ENCODE peak calls at places on chromosomes 16 and 17, in ten cellular contexts. One of them, this sample, is unnamed.

GRCh38 chr16:50740747-50741146 is 1.1 kb upstream of the CYLD start:
- DNase-seq in T1000: no peak
- DNase-seq in endothelial cell of umbilical vein: no peak
- DNase-seq in ovary: no peak
- DNase-seq in suprapubic skin: no peak
- DNase-seq in NCI-H1930: no peak
- DNase-seq in neural crest cell: no peak
- DNase-seq in mammary epithelial cell: peak; percentile 40
- DNase-seq in naive thymus-derived CD4-positive, alpha-beta T cell: no peak
- DNase-seq in substantia nigra: no peak
- DNase-seq in this sample: no peak

GRCh38 chr17:50690887-50691549 is 16.7 kb downstream of the ANKRD40 start:
- DNase-seq in T1000: no peak
- DNase-seq in endothelial cell of umbilical vein: no peak
- DNase-seq in ovary: no peak
- DNase-seq in suprapubic skin: peak; percentile 5
- DNase-seq in NCI-H1930: no peak
- DNase-seq in neural crest cell: no peak
- DNase-seq in mammary epithelial cell: no peak
- DNase-seq in naive thymus-derived CD4-positive, alpha-beta T cell: no peak
- DNase-seq in substantia nigra: no peak
- DNase-seq in this sample: no peak

GRCh38 chr17:81016575-81016974 is 18.4 kb upstream of the BAIAP2 start:
- DNase-seq in T1000: no peak
- DNase-seq in endothelial cell of umbilical vein: no peak
- DNase-seq in ovary: no peak
- DNase-seq in suprapubic skin: no peak
- DNase-seq in NCI-H1930: no peak
- DNase-seq in neural crest cell: no peak
- DNase-seq in mammary epithelial cell: no peak
- DNase-seq in naive thymus-derived CD4-positive, alpha-beta T cell: no peak
- DNase-seq in substantia nigra: no peak
- DNase-seq in this sample: no peak

GRCh38 chr17:332558-333322 is 19.9 kb downstream of the RPH3AL start:
- DNase-seq in T1000: no peak
- DNase-seq in endothelial cell of umbilical vein: no peak
- DNase-seq in ovary: peak; percentile 62
- DNase-seq in suprapubic skin: peak; percentile 63
- DNase-seq in NCI-H1930: no peak
- DNase-seq in neural crest cell: no peak
- DNase-seq in mammary epithelial cell: peak; percentile 80
- DNase-seq in naive thymus-derived CD4-positive, alpha-beta T cell: no peak
- DNase-seq in substantia nigra: no peak
- DNase-seq in this sample: no peak

GRCh38 chr16:82187829-82188228 is 17.8 kb upstream of the MPHOSPH6 start:
- DNase-seq in T1000: no peak
- DNase-seq in endothelial cell of umbilical vein: no peak
- DNase-seq in ovary: no peak
- DNase-seq in suprapubic skin: no peak
- DNase-seq in NCI-H1930: no peak
- DNase-seq in neural crest cell: no peak
- DNase-seq in mammary epithelial cell: peak; percentile 12
- DNase-seq in naive thymus-derived CD4-positive, alpha-beta T cell: no peak
- DNase-seq in substantia nigra: no peak
- DNase-seq in this sample: no peak

GRCh38 chr17:2042355-2042929 is 620 bp downstream of the OVCA2 start:
- DNase-seq in T1000: no peak
- DNase-seq in endothelial cell of umbilical vein: no peak
- DNase-seq in ovary: peak; percentile 52
- DNase-seq in suprapubic skin: peak; percentile 59
- DNase-seq in NCI-H1930: peak; percentile 54
- DNase-seq in neural crest cell: no peak
- DNase-seq in mammary epithelial cell: no peak
- DNase-seq in naive thymus-derived CD4-positive, alpha-beta T cell: no peak
- DNase-seq in substantia nigra: no peak
- DNase-seq in this sample: no peak

GRCh38 chr17:45227101-45227591 is 5.5 kb downstream of the FMNL1 start:
- DNase-seq in T1000: no peak
- DNase-seq in endothelial cell of umbilical vein: no peak
- DNase-seq in ovary: no peak
- DNase-seq in suprapubic skin: no peak
- DNase-seq in NCI-H1930: no peak
- DNase-seq in neural crest cell: no peak
- DNase-seq in mammary epithelial cell: no peak
- DNase-seq in naive thymus-derived CD4-positive, alpha-beta T cell: no peak
- DNase-seq in substantia nigra: no peak
- DNase-seq in this sample: no peak

GRCh38 chr17:9105068-9105868 is 84.0 kb downstream of the NTN1 start:
- DNase-seq in T1000: no peak
- DNase-seq in endothelial cell of umbilical vein: no peak
- DNase-seq in ovary: no peak
- DNase-seq in suprapubic skin: no peak
- DNase-seq in NCI-H1930: no peak
- DNase-seq in neural crest cell: no peak
- DNase-seq in mammary epithelial cell: no peak
- DNase-seq in naive thymus-derived CD4-positive, alpha-beta T cell: no peak
- DNase-seq in substantia nigra: no peak
- DNase-seq in this sample: no peak

GRCh38 chr16:74743668-74744299 is 30.8 kb downstream of the FA2H start:
- DNase-seq in T1000: peak; percentile 82
- DNase-seq in endothelial cell of umbilical vein: no peak
- DNase-seq in ovary: no peak
- DNase-seq in suprapubic skin: peak; percentile 80
- DNase-seq in NCI-H1930: no peak
- DNase-seq in neural crest cell: no peak
- DNase-seq in mammary epithelial cell: peak; percentile 65
- DNase-seq in naive thymus-derived CD4-positive, alpha-beta T cell: no peak
- DNase-seq in substantia nigra: no peak
- DNase-seq in this sample: no peak

GRCh38 chr16:87108278-87108677 is 208.9 kb downstream of the C16orf95 start:
- DNase-seq in T1000: no peak
- DNase-seq in endothelial cell of umbilical vein: no peak
- DNase-seq in ovary: no peak
- DNase-seq in suprapubic skin: no peak
- DNase-seq in NCI-H1930: no peak
- DNase-seq in neural crest cell: no peak
- DNase-seq in mammary epithelial cell: no peak
- DNase-seq in naive thymus-derived CD4-positive, alpha-beta T cell: no peak
- DNase-seq in substantia nigra: no peak
- DNase-seq in this sample: no peak

GRCh38 chr16:67855789-67856188 is 8.3 kb upstream of the CENPT start:
- DNase-seq in T1000: no peak
- DNase-seq in endothelial cell of umbilical vein: no peak
- DNase-seq in ovary: peak; percentile 53
- DNase-seq in suprapubic skin: no peak
- DNase-seq in NCI-H1930: no peak
- DNase-seq in neural crest cell: no peak
- DNase-seq in mammary epithelial cell: no peak
- DNase-seq in naive thymus-derived CD4-positive, alpha-beta T cell: no peak
- DNase-seq in substantia nigra: no peak
- DNase-seq in this sample: no peak

GRCh38 chr16:81888520-81889394 is 109.7 kb downstream of the PLCG2 start:
- DNase-seq in T1000: no peak
- DNase-seq in endothelial cell of umbilical vein: no peak
- DNase-seq in ovary: no peak
- DNase-seq in suprapubic skin: no peak
- DNase-seq in NCI-H1930: no peak
- DNase-seq in neural crest cell: no peak
- DNase-seq in mammary epithelial cell: no peak
- DNase-seq in naive thymus-derived CD4-positive, alpha-beta T cell: no peak
- DNase-seq in substantia nigra: no peak
- DNase-seq in this sample: no peak

GRCh38 chr16:6884002-6884401 is 448.6 kb upstream of the RBFOX1 start:
- DNase-seq in T1000: no peak
- DNase-seq in endothelial cell of umbilical vein: no peak
- DNase-seq in ovary: no peak
- DNase-seq in suprapubic skin: no peak
- DNase-seq in NCI-H1930: no peak
- DNase-seq in neural crest cell: no peak
- DNase-seq in mammary epithelial cell: no peak
- DNase-seq in naive thymus-derived CD4-positive, alpha-beta T cell: no peak
- DNase-seq in substantia nigra: no peak
- DNase-seq in this sample: no peak

GRCh38 chr16:85441189-85441889 is 171.8 kb upstream of the GSE1 start:
- DNase-seq in T1000: no peak
- DNase-seq in endothelial cell of umbilical vein: no peak
- DNase-seq in ovary: no peak
- DNase-seq in suprapubic skin: no peak
- DNase-seq in NCI-H1930: no peak
- DNase-seq in neural crest cell: no peak
- DNase-seq in mammary epithelial cell: no peak
- DNase-seq in naive thymus-derived CD4-positive, alpha-beta T cell: no peak
- DNase-seq in substantia nigra: no peak
- DNase-seq in this sample: peak; percentile 25

GRCh38 chr17:12990926-12991325 is 26.9 kb downstream of the ELAC2 start:
- DNase-seq in T1000: no peak
- DNase-seq in endothelial cell of umbilical vein: no peak
- DNase-seq in ovary: no peak
- DNase-seq in suprapubic skin: no peak
- DNase-seq in NCI-H1930: no peak
- DNase-seq in neural crest cell: no peak
- DNase-seq in mammary epithelial cell: no peak
- DNase-seq in naive thymus-derived CD4-positive, alpha-beta T cell: no peak
- DNase-seq in substantia nigra: no peak
- DNase-seq in this sample: no peak

GRCh38 chr16:27911486-27911885 is 152.0 kb downstream of the GSG1L start:
- DNase-seq in T1000: no peak
- DNase-seq in endothelial cell of umbilical vein: no peak
- DNase-seq in ovary: no peak
- DNase-seq in suprapubic skin: no peak
- DNase-seq in NCI-H1930: no peak
- DNase-seq in neural crest cell: no peak
- DNase-seq in mammary epithelial cell: no peak
- DNase-seq in naive thymus-derived CD4-positive, alpha-beta T cell: no peak
- DNase-seq in substantia nigra: no peak
- DNase-seq in this sample: no peak

GRCh38 chr17:40516581-40517285 is 15.3 kb upstream of the TNS4 start:
- DNase-seq in T1000: no peak
- DNase-seq in endothelial cell of umbilical vein: no peak
- DNase-seq in ovary: peak; percentile 19
- DNase-seq in suprapubic skin: peak; percentile 65
- DNase-seq in NCI-H1930: no peak
- DNase-seq in neural crest cell: no peak
- DNase-seq in mammary epithelial cell: peak; percentile 71
- DNase-seq in naive thymus-derived CD4-positive, alpha-beta T cell: peak; percentile 80
- DNase-seq in substantia nigra: no peak
- DNase-seq in this sample: peak; percentile 83